ENCODE peak calls at places on chromosome 13, in four cellular contexts. E is right atrium auricular region, X is heart right ventricle, F is left ventricle myocardium inferior. R is an unnamed sample.

GRCh38 chr13:96503481-96503880 is 413.6 kb downstream of the HS6ST3 start:
- DNase-seq in F (no peak), X (no peak), E (no peak), R (no peak)

GRCh38 chr13:79861731-79862130 is 380.8 kb downstream of the NDFIP2 start:
- DNase-seq in E (no peak), X (no peak), F (no peak), R (no peak)

GRCh38 chr13:97226013-97226412 is 3.9 kb downstream of the MBNL2 start:
- DNase-seq in E (no peak), F (no peak), X (no peak), R (no peak)

GRCh38 chr13:106349080-106349841 is 186.2 kb downstream of the EFNB2 start:
- DNase-seq in F (peak; percentile 14), X (peak; percentile 18), E (peak; percentile 69), R (peak; percentile 57)

GRCh38 chr13:80340643-80341097 is 256 bp downstream of the SPRY2 start:
- DNase-seq in F (no peak), E (no peak), X (no peak), R (peak; percentile 64)

GRCh38 chr13:60623131-60623530 is 226.1 kb downstream of the TDRD3 start:
- DNase-seq in X (no peak), E (no peak), F (no peak), R (no peak)

GRCh38 chr13:82751221-82751620 is 1131.1 kb downstream of the SLITRK1 start:
- DNase-seq in E (no peak), F (no peak), X (no peak), R (no peak)

GRCh38 chr13:61286148-61286745 is 129.4 kb downstream of the PCDH20 start:
- DNase-seq in X (no peak), F (no peak), E (no peak), R (no peak)

GRCh38 chr13:35914662-35915061 is 216.5 kb downstream of the DCLK1 start:
- DNase-seq in X (no peak), E (no peak), F (no peak), R (no peak)

GRCh38 chr13:48437381-48437780 is 24.5 kb upstream of the LPAR6 start:
- DNase-seq in E (peak; percentile 78), X (peak; percentile 73), F (peak; percentile 76), R (peak; percentile 62)

GRCh38 chr13:77492982-77493381 is 42.5 kb upstream of the SCEL start:
- DNase-seq in E (no peak), F (no peak), X (no peak), R (peak; percentile 28)

GRCh38 chr13:43546821-43547220 is 240.0 kb downstream of the ENOX1 start:
- DNase-seq in X (no peak), F (no peak), E (no peak), R (no peak)

GRCh38 chr13:27634791-27635190 is 13.1 kb downstream of the POLR1D start:
- DNase-seq in F (no peak), E (no peak), X (no peak), R (no peak)

GRCh38 chr13:114078501-114079451 is 53.6 kb downstream of the RASA3 start:
- DNase-seq in F (peak; percentile 67), X (no peak), E (peak; percentile 68), R (peak; percentile 92)

GRCh38 chr13:32903720-32904119 is 112.5 kb upstream of the KL start:
- DNase-seq in X (no peak), E (peak; percentile 61), F (no peak), R (peak; percentile 61)

GRCh38 chr13:28273919-28274318 is 135.6 kb downstream of the PAN3 start:
- DNase-seq in X (no peak), E (no peak), F (no peak), R (no peak)

GRCh38 chr13:42007844-42008243 is 40.6 kb upstream of the DGKH start:
- DNase-seq in F (no peak), E (no peak), X (no peak), R (peak; percentile 93)

GRCh38 chr13:83881031-83881727 is 1.1 kb downstream of the SLITRK1 start:
- DNase-seq in F (no peak), X (no peak), E (no peak), R (no peak)

GRCh38 chr13:46609726-46610125 is 56.8 kb downstream of the LRCH1 start:
- DNase-seq in X (no peak), E (no peak), F (no peak), R (no peak)

GRCh38 chr13:34308725-34309124 is 490.8 kb downstream of the RFC3 start:
- DNase-seq in E (no peak), X (no peak), F (no peak), R (peak; percentile 78)

GRCh38 chr13:109160357-109160756 is 530.9 kb downstream of the MYO16 start:
- DNase-seq in F (no peak), E (no peak), X (no peak), R (no peak)

GRCh38 chr13:42027286-42027685 is 21.2 kb upstream of the DGKH start:
- DNase-seq in E (no peak), F (no peak), X (no peak), R (no peak)

GRCh38 chr13:46553886-46554855 is 1.2 kb downstream of the LRCH1 start:
- DNase-seq in E (peak; percentile 74), X (peak; percentile 74), F (peak; percentile 69), R (peak; percentile 85)

GRCh38 chr13:97341135-97341534 is 92.8 kb upstream of the RAP2A start:
- DNase-seq in E (no peak), X (no peak), F (no peak), R (no peak)

GRCh38 chr13:41565221-41565620 is 107.9 kb downstream of the RGCC start:
- DNase-seq in F (no peak), X (no peak), E (no peak), R (peak; percentile 98)

GRCh38 chr13:30847697-30848307 is 58.3 kb upstream of the MEDAG start:
- DNase-seq in F (no peak), E (no peak), X (no peak), R (peak; percentile 100)

GRCh38 chr13:30158774-30159445 is 148.4 kb downstream of the KATNAL1 start:
- DNase-seq in E (no peak), F (no peak), X (no peak), R (peak; percentile 84)

DNA sequence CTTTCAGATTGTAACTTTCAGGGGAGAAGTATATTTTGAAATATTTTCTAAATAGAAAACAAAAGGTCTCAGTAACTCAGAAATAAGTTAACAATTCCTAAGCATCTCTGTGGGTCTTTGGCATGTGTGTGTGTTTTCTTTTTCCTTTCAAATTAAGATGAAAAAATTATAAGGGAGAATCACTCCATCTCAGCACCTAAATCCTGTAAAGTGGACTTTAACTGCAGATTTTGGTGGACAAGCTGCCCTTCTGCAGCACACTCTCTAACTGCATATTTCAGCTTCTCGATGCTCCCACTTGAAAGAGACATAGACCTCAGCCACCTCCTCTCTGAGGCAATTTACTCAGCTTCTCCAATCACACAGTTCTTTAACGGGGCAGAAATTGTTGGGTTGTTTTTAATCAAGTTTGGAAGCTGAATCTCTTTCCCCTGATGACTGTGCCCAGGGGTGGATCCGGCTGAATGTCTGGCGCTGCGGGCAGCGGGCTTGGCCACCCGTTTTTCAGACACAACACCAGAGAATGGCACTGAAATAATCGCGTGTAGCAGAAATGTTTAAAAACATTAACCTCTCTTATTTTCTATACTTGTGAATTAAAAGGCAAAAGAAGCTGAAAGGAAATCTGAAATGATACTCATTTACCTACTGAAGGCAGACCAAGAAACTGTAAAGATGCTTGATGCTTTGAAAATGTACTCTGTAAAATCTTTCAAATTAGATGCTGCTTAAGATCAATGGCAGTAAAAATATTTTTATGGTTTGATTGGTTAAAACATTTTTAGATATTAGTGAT is 12.3 kb downstream of the ZIC2 start:
- DNase-seq in F (no peak), E (no peak), X (no peak), R (no peak)
- H3K4me1 ChIP-seq in F (peaks cover 24% of the 10 kb centered on the region), E (no peaks in the 10 kb centered on the region), X (peaks cover 18% of the 10 kb centered on the region), R (no peaks in the 10 kb centered on the region)

GRCh38 chr13:37816276-37816675 is 53.3 kb downstream of the TRPC4 start:
- DNase-seq in F (no peak), X (no peak), E (no peak), R (no peak)
- H3K4me1 ChIP-seq in F (no peaks in the 10 kb centered on the region), X (no peaks in the 10 kb centered on the region), E (no peaks in the 10 kb centered on the region), R (no peaks in the 10 kb centered on the region)

GRCh38 chr13:44713793-44714469 is 137.8 kb upstream of the TSC22D1 start:
- DNase-seq in X (no peak), F (no peak), E (peak; percentile 70), R (peak; percentile 98)
- H3K4me1 ChIP-seq in X (peaks cover 14% of the 10 kb centered on the region), F (peaks cover 17% of the 10 kb centered on the region), E (no peaks in the 10 kb centered on the region), R (peaks cover 34% of the 10 kb centered on the region)

DNA sequence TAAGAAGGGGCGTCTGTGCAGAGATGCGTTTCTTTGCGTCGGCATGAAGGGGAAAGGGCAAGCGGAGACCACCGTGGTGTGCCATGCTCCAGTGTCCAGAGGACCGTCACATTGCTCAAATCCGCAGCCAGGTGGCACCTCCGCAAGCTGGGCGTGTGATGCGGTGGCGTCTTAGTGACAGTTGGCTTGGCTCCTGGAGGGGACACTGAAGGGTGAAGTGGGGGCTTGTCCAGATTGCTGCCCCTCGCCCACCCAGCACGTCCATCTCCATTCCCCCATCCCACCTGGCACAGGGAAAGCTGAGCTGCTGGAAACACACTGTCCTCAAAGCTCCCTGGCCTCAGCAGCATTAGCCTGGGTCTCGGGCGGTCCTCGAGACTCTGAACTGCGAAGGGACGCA is 135.3 kb downstream of the SOX1 start:
- DNase-seq in X (no peak), E (no peak), F (no peak), R (no peak)
- H3K4me1 ChIP-seq in X (peaks cover 15% of the 10 kb centered on the region), E (no peaks in the 10 kb centered on the region), F (peaks cover 22% of the 10 kb centered on the region), R (no peaks in the 10 kb centered on the region)

GRCh38 chr13:22173605-22174004 is 502.7 kb downstream of the FGF9 start:
- DNase-seq in E (no peak), X (no peak), F (no peak), R (no peak)
- H3K4me1 ChIP-seq in E (no peaks in the 10 kb centered on the region), X (no peaks in the 10 kb centered on the region), F (no peaks in the 10 kb centered on the region), R (no peaks in the 10 kb centered on the region)

GRCh38 chr13:110538632-110539031 is 22.9 kb downstream of the RAB20 start:
- DNase-seq in F (peak; percentile 72), X (peak; percentile 63), E (peak; percentile 81), R (no peak)
- H3K4me1 ChIP-seq in F (peaks cover 56% of the 10 kb centered on the region), X (peaks cover 56% of the 10 kb centered on the region), E (no peaks in the 10 kb centered on the region), R (no peaks in the 10 kb centered on the region)

GRCh38 chr13:111587249-111587648 is 266.8 kb downstream of the TEX29 start:
- DNase-seq in E (no peak), F (no peak), X (no peak), R (no peak)
- H3K4me1 ChIP-seq in E (no peaks in the 10 kb centered on the region), F (no peaks in the 10 kb centered on the region), X (no peaks in the 10 kb centered on the region), R (no peaks in the 10 kb centered on the region)